ENCODE peak calls at places on chromosome X, in eight cellular contexts. L is omental fat pad; V is retina; Y is midbrain; S is progenitor cell of endocrine pancreas; U is activated naive CD8-positive, alpha-beta T cell treated with anti-CD3 and anti-CD28 coated beads, Interleukin-2, amount 50 U/mL, for 24 hours; E is epithelial cell of esophagus; Z is RWPE1. N is an unnamed sample.

GRCh38 chrX:54633641-54634040 is 103.6 kb downstream of the GNL3L start:
- DNase-seq in E (peak; percentile 0), L (no peak), S (no peak), Y (no peak), U (no peak), V (no peak), Z (no peak), N (no peak)

GRCh38 chrX:47231167-47231566 is 1.6 kb upstream of the USP11 start:
- DNase-seq in U (no peak), L (no peak), S (no peak), E (no peak), Y (no peak), V (no peak), Z (no peak), N (no peak)

GRCh38 chrX:72094894-72095293 is 36.8 kb downstream of the RTL5 start:
- DNase-seq in Y (no peak), E (no peak), U (peak; percentile 22), Z (no peak), L (no peak), S (no peak), V (peak; percentile 59), N (no peak)

GRCh38 chrX:68801737-68802290 is 27.0 kb upstream of the EFNB1 start:
- DNase-seq in U (no peak), Y (no peak), E (no peak), S (no peak), Z (no peak), V (no peak), L (no peak), N (no peak)

GRCh38 chrX:2788980-2789379 is 37.1 kb downstream of the XG start:
- DNase-seq in Z (no peak), E (no peak), U (no peak), L (no peak), V (no peak), Y (no peak), S (no peak), N (no peak)

GRCh38 chrX:17689971-17690409 is 47.3 kb upstream of the SCML1 start:
- DNase-seq in S (peak; percentile 30), E (peak; percentile 61), U (peak; percentile 29), L (no peak), V (peak; percentile 51), Z (peak; percentile 15), Y (peak; percentile 71), N (peak; percentile 53)

GRCh38 chrX:41863343-41864203 is 59.8 kb downstream of the CASK start:
- DNase-seq in U (no peak), E (no peak), Z (no peak), S (no peak), L (no peak), Y (no peak), V (no peak), N (no peak)

GRCh38 chrX:18291006-18291545 is 63.4 kb downstream of the SCML2 start:
- DNase-seq in V (no peak), U (no peak), E (no peak), Y (no peak), S (no peak), L (no peak), Z (no peak), N (no peak)

GRCh38 chrX:106874075-106874474 is 29.1 kb downstream of the RIPPLY1 start:
- DNase-seq in L (no peak), V (no peak), E (peak; percentile 24), U (no peak), Z (peak; percentile 10), S (no peak), Y (no peak), N (no peak)

GRCh38 chrX:68708503-68709290 is 61.2 kb downstream of the STARD8 start:
- DNase-seq in L (no peak), S (no peak), E (no peak), V (no peak), Y (no peak), U (no peak), Z (no peak), N (no peak)

GRCh38 chrX:39857780-39858179 is 240.0 kb downstream of the BCOR start:
- DNase-seq in S (no peak), Z (no peak), V (no peak), E (peak; percentile 4), U (peak; percentile 52), Y (no peak), L (no peak), N (no peak)

GRCh38 chrX:68894513-68895338 is 65.9 kb downstream of the EFNB1 start:
- DNase-seq in L (no peak), E (peak; percentile 67), U (peak; percentile 5), V (peak; percentile 79), Z (peak; percentile 14), S (no peak), Y (peak; percentile 17), N (no peak)

GRCh38 chrX:14028473-14028872 is 1.2 kb downstream of the GEMIN8 start:
- DNase-seq in Z (no peak), Y (no peak), S (no peak), L (no peak), V (no peak), U (no peak), E (no peak), N (no peak)

GRCh38 chrX:127877358-127877757 is 174.8 kb downstream of the ACTRT1 start:
- DNase-seq in U (no peak), S (no peak), L (no peak), E (no peak), Z (no peak), Y (no peak), V (no peak), N (no peak)

GRCh38 chrX:138929905-138930304 is 218.4 kb upstream of the FGF13 start:
- DNase-seq in Z (no peak), L (no peak), Y (no peak), U (no peak), V (no peak), E (no peak), S (no peak), N (no peak)

GRCh38 chrX:23616361-23616760 is 50.9 kb upstream of the PRDX4 start:
- DNase-seq in E (peak; percentile 37), L (no peak), V (no peak), Y (peak; percentile 5), Z (peak; percentile 26), U (no peak), S (no peak), N (no peak)

GRCh38 chrX:131068945-131069719 is 11.0 kb downstream of the ARHGAP36 start:
- DNase-seq in E (peak; percentile 1), V (peak; percentile 65), Z (no peak), L (no peak), Y (peak; percentile 40), U (peak; percentile 21), S (peak; percentile 69), N (no peak)

GRCh38 chrX:41600266-41600665 is 88.5 kb upstream of the GPR34 start:
- DNase-seq in E (no peak), Z (no peak), V (no peak), L (no peak), U (no peak), Y (no peak), S (no peak), N (no peak)

GRCh38 chrX:24842486-24842885 is 148.8 kb downstream of the POLA1 start:
- DNase-seq in E (no peak), Z (no peak), U (no peak), L (no peak), S (no peak), V (no peak), Y (no peak), N (no peak)

GRCh38 chrX:16039834-16040233 is 83.5 kb upstream of the GRPR start:
- DNase-seq in L (no peak), U (no peak), E (no peak), S (no peak), V (no peak), Z (no peak), Y (no peak), N (no peak)

GRCh38 chrX:51866156-51866555 is 27.3 kb upstream of the MAGED1 start:
- DNase-seq in Z (no peak), L (no peak), E (no peak), U (no peak), V (no peak), Y (no peak), S (no peak), N (no peak)

GRCh38 chrX:137431693-137432488 is 134.0 kb upstream of the ZIC3 start:
- DNase-seq in L (no peak), U (no peak), S (no peak), E (no peak), Z (no peak), Y (no peak), V (peak; percentile 23), N (no peak)

GRCh38 chrX:44874481-44875184 is 1.6 kb downstream of the KDM6A start:
- DNase-seq in E (peak; percentile 46), Z (peak; percentile 46), Y (peak; percentile 41), U (peak; percentile 26), V (peak; percentile 17), L (no peak), S (no peak), N (no peak)

GRCh38 chrX:81120936-81121351 is 80.8 kb downstream of the HMGN5 start:
- DNase-seq in Y (peak; percentile 65), L (no peak), E (peak; percentile 59), S (no peak), U (peak; percentile 24), V (peak; percentile 78), Z (peak; percentile 24), N (no peak)

GRCh38 chrX:21700967-21701366 is 42.8 kb upstream of the KLHL34 start:
- DNase-seq in U (no peak), S (no peak), L (no peak), E (no peak), V (peak; percentile 9), Y (no peak), Z (no peak), N (no peak)

GRCh38 chrX:1434871-1435240 is 17.9 kb downstream of the ASMTL start:
- DNase-seq in L (no peak), Y (no peak), E (no peak), V (no peak), U (no peak), S (no peak), Z (no peak), N (no peak)

GRCh38 chrX:46686003-46686645 is 72.8 kb downstream of the SLC9A7 start:
- DNase-seq in S (no peak), V (peak; percentile 19), U (peak; percentile 22), Z (no peak), E (peak; percentile 42), L (no peak), Y (peak; percentile 6), N (no peak)

GRCh38 chrX:8887004-8887403 is 85.8 kb upstream of the FAM9A start:
- DNase-seq in U (no peak), S (no peak), L (no peak), E (no peak), V (no peak), Z (no peak), Y (no peak), N (no peak)

N was measured in mesothelial cell of epicardium.